ENCODE peak calls at places on chromosomes 11 and 22, in five cellular contexts. I, E, T, F and L are unnamed samples.

GRCh38 chr11:134471341-134472187 is 59.5 kb upstream of the B3GAT1 start:
- DNase-seq in E (no peak), F (no peak), I (no peak), T (no peak), L (peak; percentile 76)

GRCh38 chr11:102225689-102226562 is 91.4 kb upstream of the BIRC3 start:
- DNase-seq in T (no peak), I (no peak), F (no peak), E (no peak), L (no peak)

GRCh38 chr22:36817429-36817783 is 571 bp upstream of the PVALB start:
- DNase-seq in E (no peak), F (no peak), I (no peak), T (no peak), L (no peak)

GRCh38 chr22:33034753-33035152 is 23.4 kb downstream of the SYN3 start:
- DNase-seq in E (no peak), F (no peak), I (no peak), T (no peak), L (no peak)

GRCh38 chr11:124946735-124947141 is 7.3 kb upstream of the CCDC15 start:
- DNase-seq in E (no peak), I (no peak), T (no peak), F (no peak), L (no peak)

GRCh38 chr11:57560146-57560545 is 7.3 kb downstream of the UBE2L6 start:
- DNase-seq in F (no peak), I (no peak), E (no peak), T (no peak), L (no peak)

GRCh38 chr11:112523477-112523876 is 262.8 kb upstream of the PLET1 start:
- DNase-seq in I (no peak), F (no peak), T (no peak), E (no peak), L (peak; percentile 26)

GRCh38 chr11:96607890-96608558 is 218.2 kb downstream of the JRKL start:
- DNase-seq in I (no peak), E (no peak), T (no peak), F (no peak), L (no peak)

GRCh38 chr22:37661160-37661924 is 2.8 kb downstream of the PDXP start:
- DNase-seq in E (no peak), T (no peak), I (no peak), F (no peak), L (peak; percentile 71)

GRCh38 chr11:34621876-34622275 is 983 bp downstream of the EHF start:
- DNase-seq in E (no peak), T (no peak), F (no peak), I (no peak), L (no peak)
- H3K79me2 ChIP-seq in E (no peaks in the 10 kb centered on the region), T (no peaks in the 10 kb centered on the region), F (no peaks in the 10 kb centered on the region), I (peaks cover 27% of the 10 kb centered on the region), L (no peaks in the 10 kb centered on the region)

DNA sequence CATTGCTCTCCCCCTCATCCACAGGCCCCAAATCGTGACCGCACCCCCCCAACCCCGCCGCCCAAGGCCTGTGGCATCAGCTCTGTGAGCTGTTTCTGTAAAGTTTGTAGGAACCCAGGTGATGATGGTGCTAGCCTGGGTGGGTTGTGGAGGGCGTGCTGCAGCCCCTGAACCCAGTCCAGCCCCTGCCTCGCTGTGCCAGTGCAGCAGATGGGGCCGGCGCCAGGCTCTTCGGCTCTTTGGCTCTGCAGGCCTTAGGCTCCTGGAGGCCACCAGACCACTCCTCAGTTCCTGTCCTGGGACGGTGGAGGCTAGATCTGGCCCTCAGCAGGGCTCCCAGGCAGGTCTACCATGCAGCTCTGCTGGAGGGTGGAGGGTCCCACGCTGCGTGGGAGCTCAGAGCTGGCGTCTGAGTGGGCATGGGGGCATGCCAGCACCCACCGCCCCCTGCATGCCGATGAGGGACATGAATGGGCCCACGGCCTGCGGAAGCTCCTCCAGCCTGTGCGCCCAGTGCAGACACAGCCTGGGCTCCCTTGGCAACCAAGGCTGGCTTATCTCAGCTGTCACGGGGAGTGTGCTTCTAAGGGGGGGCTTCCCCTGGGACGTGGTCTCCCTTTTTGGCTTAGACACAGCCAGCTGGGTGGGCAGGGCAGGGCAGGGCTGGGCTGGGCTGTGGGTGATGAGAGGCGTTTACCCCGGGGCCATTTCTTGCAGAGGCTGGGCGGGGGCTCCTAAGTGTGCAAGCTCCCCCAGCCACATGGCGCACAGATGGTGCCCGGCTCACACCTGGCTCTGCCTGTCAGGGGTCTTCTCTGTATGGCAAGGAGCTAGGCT is 1187.6 kb downstream of the BRD1 start:
- DNase-seq in T (no peak), F (no peak), E (no peak), I (no peak), L (peak; percentile 56)
- TF ChIP-seq SIN3A in T (no peak), F (no peak), E (no peak), I (no peak), L (no peak)

DNA sequence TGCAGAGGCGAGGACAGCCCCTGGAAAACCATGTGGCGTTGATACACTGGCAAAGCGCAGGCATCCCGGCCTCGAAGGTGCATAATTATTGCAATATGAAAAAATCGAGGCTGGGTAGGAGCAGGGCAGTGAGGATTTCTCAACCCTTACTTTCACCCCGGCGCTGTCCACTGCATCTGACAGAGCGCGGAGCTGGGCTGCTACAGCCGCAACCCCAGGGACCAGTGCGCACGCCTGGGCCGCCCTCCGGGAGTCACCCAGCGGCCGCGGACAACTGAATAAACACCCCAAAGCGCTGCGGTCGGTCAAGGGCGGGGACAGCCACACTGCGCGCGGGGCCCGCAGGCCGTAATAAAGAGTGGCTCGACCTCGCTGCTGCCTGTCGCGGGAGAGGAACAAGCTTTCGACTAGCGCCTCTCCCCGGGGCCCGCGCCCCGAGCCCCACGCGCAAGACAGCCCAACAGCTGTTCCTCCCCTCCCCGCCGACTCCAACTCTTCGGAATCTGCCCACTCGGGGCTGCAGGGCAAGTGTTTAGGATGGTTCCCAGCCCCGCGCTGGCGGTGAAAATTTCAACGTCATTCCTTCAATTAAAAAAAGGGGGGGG is 3.6 kb upstream of the WT1 start:
- DNase-seq in I (no peak), F (peak; percentile 60), T (no peak), E (no peak), L (peak; percentile 42)
- TF ChIP-seq POLR2AphosphoS5 in I (no peak), F (no peak), T (no peak), E (no peak), L (no peak)

GRCh38 chr22:28967969-28968368 is 84.6 kb downstream of the ZNRF3 start:
- DNase-seq in F (no peak), T (no peak), E (no peak), I (no peak), L (no peak)

GRCh38 chr22:28973352-28973751 is 88.3 kb downstream of the C22orf31 start:
- DNase-seq in T (no peak), I (no peak), E (no peak), F (no peak), L (no peak)

GRCh38 chr22:28967163-28967562 is 83.8 kb downstream of the ZNRF3 start:
- DNase-seq in I (no peak), F (no peak), T (no peak), E (no peak), L (no peak)

DNA sequence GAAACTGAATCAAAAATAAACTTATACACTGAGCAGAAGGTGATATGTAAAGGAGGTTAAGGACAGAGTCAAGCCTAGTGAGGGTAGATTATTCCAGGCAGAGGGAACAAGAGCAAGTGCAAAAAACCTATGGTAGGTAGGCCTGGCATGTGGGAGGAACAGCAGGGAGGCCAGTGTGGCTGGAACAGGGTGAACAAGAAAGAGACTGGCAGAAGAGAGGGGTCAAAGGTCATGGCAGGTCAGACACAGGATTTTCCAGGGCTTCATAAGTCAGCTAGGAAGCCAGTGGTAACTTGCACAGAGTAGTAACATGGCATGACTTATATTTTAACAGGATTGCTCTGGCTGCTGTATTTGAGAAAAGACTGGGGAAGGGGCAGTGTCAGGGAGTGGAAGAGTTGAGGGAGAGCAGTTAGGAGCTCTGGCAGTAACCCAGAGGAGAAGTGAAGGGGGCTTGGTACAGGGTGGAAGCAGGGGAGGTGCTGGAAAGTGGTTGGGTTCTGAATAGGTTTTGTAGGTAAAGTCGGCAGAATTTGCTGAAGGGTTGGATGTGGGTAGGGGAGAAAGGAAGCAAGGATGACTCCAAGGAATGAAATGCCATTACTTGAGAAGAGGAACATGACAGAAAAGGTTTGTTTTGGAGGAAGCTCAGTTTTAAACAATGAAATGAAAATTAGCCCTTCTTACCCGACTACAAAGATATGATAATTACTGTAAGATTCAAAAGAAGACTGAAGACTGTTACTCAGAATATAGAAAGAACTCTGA is 86.2 kb downstream of the ZNRF3 start:
- DNase-seq in T (no peak), F (no peak), I (no peak), E (no peak), L (no peak)
- H3K79me2 ChIP-seq in T (no peaks in the 10 kb centered on the region), F (peaks cover 4% of the 10 kb centered on the region), I (peaks cover 9% of the 10 kb centered on the region), E (no peaks in the 10 kb centered on the region), L (peaks cover 4% of the 10 kb centered on the region)

DNA sequence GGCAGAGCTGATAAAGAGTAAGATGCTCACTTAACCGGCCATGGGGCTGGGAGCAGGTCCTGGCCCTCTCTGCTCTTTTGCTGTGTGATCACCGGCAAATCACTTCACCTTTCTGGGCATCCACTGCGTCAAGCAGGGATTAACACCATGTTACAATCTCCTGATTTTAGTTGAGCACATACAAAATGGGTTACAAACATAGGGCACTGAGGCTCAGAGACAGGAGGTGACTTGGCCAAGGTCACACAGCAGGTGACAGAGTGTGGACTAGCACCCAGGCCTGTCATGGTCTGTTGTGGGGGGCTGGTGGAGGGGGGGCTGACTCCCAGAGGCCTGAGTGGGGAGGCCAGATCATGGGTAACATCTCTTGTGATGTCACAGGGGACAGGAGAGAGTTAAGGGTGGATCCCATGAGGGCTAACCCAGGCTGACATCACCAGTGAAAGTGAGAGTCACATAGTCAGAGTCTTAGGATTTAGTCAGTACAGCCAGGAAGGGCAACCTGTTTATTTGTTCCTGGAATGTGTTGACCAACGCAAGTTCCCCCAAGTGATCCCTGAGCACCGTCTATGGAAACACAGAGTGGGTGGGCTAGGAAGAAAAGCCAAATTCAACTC is 27.8 kb downstream of the GDPD5 start:
- DNase-seq in I (no peak), F (no peak), T (no peak), E (no peak), L (no peak)
- TF ChIP-seq SIN3A in I (no peak), F (no peak), T (no peak), E (no peak), L (no peak)

GRCh38 chr11:70790671-70791300 is 392.5 kb downstream of the CTTN start:
- DNase-seq in E (no peak), I (no peak), F (peak; percentile 66), T (no peak), L (no peak)
- TF ChIP-seq POLR2AphosphoS5 in E (no peak), I (no peak), F (no peak), T (no peak), L (no peak)

DNA sequence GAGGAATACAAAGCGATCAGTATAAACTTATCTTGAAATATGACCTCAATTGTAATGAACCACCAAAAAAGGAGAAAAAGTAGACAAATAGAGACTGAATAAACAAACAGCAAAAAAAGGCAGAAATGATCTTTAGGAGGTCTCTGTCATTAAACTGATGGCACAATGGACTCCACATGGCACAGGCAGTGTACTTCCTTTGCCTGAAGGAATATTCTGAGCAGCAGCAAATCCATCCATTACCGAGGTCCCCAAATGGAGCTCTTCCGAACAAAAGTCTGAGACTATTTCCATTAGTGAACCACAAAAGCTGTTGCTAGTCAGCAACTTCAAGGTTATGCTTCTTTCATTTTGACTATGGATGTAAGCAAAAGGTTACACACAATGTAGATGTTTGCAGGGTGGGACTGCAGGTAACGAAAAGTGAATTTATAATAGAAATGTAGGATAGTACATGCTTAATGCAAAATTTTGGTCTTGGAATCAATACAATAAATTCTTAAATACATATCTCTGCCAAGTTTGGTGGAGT is 14.5 kb downstream of the NARS2 start:
- DNase-seq in I (no peak), T (no peak), F (no peak), E (peak; percentile 36), L (peak; percentile 38)
- H3K79me2 ChIP-seq in I (peaks cover 61% of the 10 kb centered on the region), T (peaks cover 43% of the 10 kb centered on the region), F (no peaks in the 10 kb centered on the region), E (peaks cover 27% of the 10 kb centered on the region), L (peaks cover 35% of the 10 kb centered on the region)